ENCODE peak calls at places on chromosomes 4 and X, in four cellular contexts. Y is lung, M is endothelial cell, Z is DMS79. N is an unnamed sample.
A peak's percentile ranks its signal among the peaks of the same experiment; 100 is the strongest.

GRCh38 chr4:16250665-16251365 is 24.5 kb upstream of the TAPT1 start:
- DNase-seq in Y (no peak), M (no peak), Z (no peak), N (no peak)

GRCh38 chr4:1714303-1715001 is 2.3 kb upstream of the SLBP start:
- DNase-seq in Y (no peak), M (no peak), Z (no peak), N (no peak)

GRCh38 chr4:48315728-48316630 is 25.4 kb upstream of the SLAIN2 start:
- DNase-seq in Y (no peak), M (peak; percentile 23), Z (peak; percentile 1), N (no peak)

GRCh38 chrX:134172588-134173259 is 64.3 kb upstream of the CCDC160 start:
- DNase-seq in Y (no peak), M (peak; percentile 15), Z (no peak), N (no peak)

GRCh38 chr4:98851806-98852205 is 77.1 kb downstream of the EIF4E start:
- DNase-seq in Y (no peak), M (no peak), Z (no peak), N (no peak)

GRCh38 chr4:27048350-27049100 is 187.9 kb downstream of the STIM2 start:
- DNase-seq in Y (no peak), M (no peak), Z (no peak), N (no peak)

GRCh38 chr4:73668806-73669205 is 48.6 kb upstream of the RASSF6 start:
- DNase-seq in Y (no peak), M (no peak), Z (peak; percentile 85), N (no peak)

GRCh38 chrX:68827848-68828562 is 816 bp upstream of the EFNB1 start:
- DNase-seq in Y (peak; percentile 84), M (peak; percentile 76), Z (peak; percentile 68), N (peak; percentile 66)

GRCh38 chrX:10769165-10769564 is 148.8 kb upstream of the MID1 start:
- DNase-seq in Y (no peak), M (no peak), Z (no peak), N (no peak)

GRCh38 chrX:95760356-95760755 is 924.3 kb upstream of the DIAPH2 start:
- DNase-seq in Y (no peak), M (no peak), Z (no peak), N (no peak)

GRCh38 chr4:26692014-26692726 is 108.3 kb downstream of the TBC1D19 start:
- DNase-seq in Y (no peak), M (no peak), Z (no peak), N (no peak)

GRCh38 chr4:3440011-3440410 is 1.8 kb upstream of the HGFAC start:
- DNase-seq in Y (no peak), M (no peak), Z (no peak), N (no peak)

GRCh38 chr4:145436793-145437192 is 44.9 kb upstream of the SMAD1 start:
- DNase-seq in Y (no peak), M (no peak), Z (no peak), N (no peak)

GRCh38 chr4:25509656-25510055 is 132.6 kb downstream of the ANAPC4 start:
- DNase-seq in Y (no peak), M (no peak), Z (no peak), N (no peak)

GRCh38 chr4:136818811-136819210 is 713.5 kb downstream of the PCDH18 start:
- DNase-seq in Y (no peak), M (no peak), Z (no peak), N (no peak)

N was measured in amygdala.